ENCODE peak calls at places on chromosomes 5 and 9, in six cellular contexts. D, X, N, G, S and Q are unnamed samples.

GRCh38 chr9:111076519-111076918 is 38.2 kb upstream of the LPAR1 start:
- DNase-seq in G (no peak), S (no peak), N (no peak), D (no peak), X (no peak), Q (no peak)

GRCh38 chr5:73792687-73793320 is 166.8 kb downstream of the ARHGEF28 start:
- DNase-seq in S (peak), N (peak), G (peak), D (no peak), X (peak), Q (peak)

GRCh38 chr5:79697222-79698164 is 7.9 kb downstream of the CMYA5 start:
- DNase-seq in X (no peak), G (no peak), S (no peak), N (no peak), D (peak), Q (peak)

GRCh38 chr5:65861830-65862241 is 64.5 kb upstream of the ERBIN start:
- DNase-seq in G (no peak), S (no peak), X (no peak), N (no peak), D (peak), Q (no peak)

GRCh38 chr9:4144869-4145268 is 155.0 kb downstream of the GLIS3 start:
- DNase-seq in D (no peak), G (no peak), X (no peak), N (no peak), S (no peak), Q (no peak)

GRCh38 chr5:150118561-150119229 is 32.3 kb upstream of the CSF1R start:
- DNase-seq in X (no peak), G (no peak), N (no peak), S (no peak), D (no peak), Q (no peak)

GRCh38 chr5:13987843-13988464 is 43.5 kb upstream of the DNAH5 start:
- DNase-seq in G (peak), N (no peak), X (peak), S (no peak), D (peak), Q (peak)

GRCh38 chr9:102087141-102087540 is 348.7 kb upstream of the GRIN3A start:
- DNase-seq in S (no peak), N (no peak), G (no peak), D (no peak), X (no peak), Q (no peak)

GRCh38 chr5:141328231-141328630 is 2.1 kb upstream of the PCDHGA1 start:
- DNase-seq in N (no peak), S (no peak), X (no peak), D (no peak), G (no peak), Q (no peak)

GRCh38 chr5:76111510-76112174 is 28.5 kb downstream of the SV2C start:
- DNase-seq in N (no peak), G (no peak), D (no peak), X (no peak), S (no peak), Q (no peak)

GRCh38 chr5:173486355-173486754 is 130.1 kb downstream of the BOD1 start:
- DNase-seq in S (no peak), N (no peak), G (no peak), X (no peak), D (no peak), Q (no peak)

GRCh38 chr5:65790371-65791163 is 68.6 kb downstream of the NLN start:
- DNase-seq in N (no peak), D (no peak), S (peak), G (no peak), X (no peak), Q (no peak)

GRCh38 chr5:130141689-130142320 is 237.5 kb downstream of the CHSY3 start:
- DNase-seq in G (peak), X (no peak), D (no peak), S (no peak), N (no peak), Q (peak)

GRCh38 chr5:44660251-44660650 is 148.5 kb upstream of the MRPS30 start:
- DNase-seq in S (no peak), D (no peak), N (no peak), G (no peak), X (no peak), Q (no peak)

GRCh38 chr5:174723979-174724483 is 351 bp upstream of the MSX2 start:
- DNase-seq in D (no peak), X (peak), N (no peak), S (no peak), G (no peak), Q (no peak)

GRCh38 chr5:68648944-68649874 is 433.7 kb downstream of the PIK3R1 start:
- DNase-seq in X (no peak), N (no peak), S (no peak), D (no peak), G (no peak), Q (no peak)

GRCh38 chr5:181039961-181040915 is at the start of gene BTNL9:
- DNase-seq in G (no peak), S (no peak), D (no peak), N (no peak), X (no peak), Q (no peak)

GRCh38 chr9:36074870-36075532 is 38.3 kb downstream of the RECK start:
- DNase-seq in S (no peak), N (peak), D (peak), G (no peak), X (no peak), Q (no peak)

GRCh38 chr5:74122175-74122574 is 496.2 kb downstream of the ARHGEF28 start:
- DNase-seq in G (no peak), N (no peak), D (no peak), X (no peak), S (no peak), Q (no peak)

GRCh38 chr5:32869216-32869615 is 158.1 kb downstream of the NPR3 start:
- DNase-seq in G (no peak), X (no peak), D (no peak), N (no peak), S (no peak), Q (no peak)

GRCh38 chr9:111108946-111109345 is 70.7 kb upstream of the LPAR1 start:
- DNase-seq in X (no peak), D (peak), G (no peak), N (no peak), S (no peak), Q (no peak)

GRCh38 chr5:116378007-116378831 is 196.4 kb downstream of the SEMA6A start:
- DNase-seq in S (no peak), N (no peak), G (no peak), X (peak), D (no peak), Q (no peak)

GRCh38 chr5:119031047-119031886 is 39.6 kb upstream of the DMXL1 start:
- DNase-seq in N (no peak), X (no peak), G (peak), S (no peak), D (no peak), Q (peak)

GRCh38 chr9:71179183-71179582 is 57.8 kb upstream of the TRPM3 start:
- DNase-seq in X (peak), N (no peak), G (no peak), D (no peak), S (no peak), Q (no peak)

GRCh38 chr9:114060711-114061110 is 17.4 kb downstream of the AMBP start:
- DNase-seq in N (no peak), G (no peak), S (no peak), X (no peak), D (no peak), Q (no peak)

GRCh38 chr9:69149321-69149807 is 24.7 kb upstream of the TJP2 start:
- DNase-seq in X (peak), S (no peak), D (peak), N (no peak), G (no peak), Q (no peak)

GRCh38 chr9:109315889-109316640 is 4.8 kb downstream of the EPB41L4B start:
- DNase-seq in G (no peak), D (no peak), X (peak), N (peak), S (no peak), Q (no peak)